ENCODE peak calls at places on chromosomes 16 and 17, in five cellular contexts. O is ovary, M is heart right ventricle, T is GM12865, R is bronchial epithelial cell. C is an unnamed sample.
A peak's percentile ranks its signal among the peaks of the same experiment; 100 is the strongest.

GRCh38 chr17:17972126-17972951 is at the start of the genes DRC3 and TOM1L2:
- DNase-seq in O (peak; percentile 100), M (peak; percentile 100), T (peak; percentile 100), R (peak; percentile 100), C (peak; percentile 100)

GRCh38 chr16:57720142-57720575 is 15.4 kb upstream of the KATNB1 start:
- DNase-seq in O (no peak), M (peak; percentile 45), T (peak; percentile 70), R (peak; percentile 38), C (peak; percentile 81)

GRCh38 chr17:73833779-73834613 is 189.8 kb upstream of the SDK2 start:
- DNase-seq in O (no peak), M (no peak), T (no peak), R (no peak), C (no peak)

GRCh38 chr17:8712698-8713097 is 31.9 kb downstream of the CCDC42 start:
- DNase-seq in O (no peak), M (no peak), T (no peak), R (no peak), C (no peak)

GRCh38 chr16:81265658-81266451 is 27.4 kb downstream of the BCO1 start:
- DNase-seq in O (peak; percentile 92), M (peak; percentile 89), T (no peak), R (no peak), C (no peak)

GRCh38 chr17:73645050-73645871 is 1.0 kb upstream of the SDK2 start:
- DNase-seq in O (peak; percentile 65), M (peak; percentile 31), T (no peak), R (peak; percentile 32), C (peak; percentile 60)

GRCh38 chr16:17518441-17518840 is 47.7 kb upstream of the XYLT1 start:
- DNase-seq in O (no peak), M (no peak), T (no peak), R (peak; percentile 7), C (no peak)

GRCh38 chr16:28823291-28823718 is 506 bp downstream of the ATXN2L start:
- DNase-seq in O (no peak), M (no peak), T (no peak), R (no peak), C (no peak)

GRCh38 chr17:4947010-4947410 is 1.3 kb downstream of the PFN1 start:
- DNase-seq in O (no peak), M (no peak), T (no peak), R (no peak), C (peak; percentile 21)

GRCh38 chr16:1433756-1434155 is 2.9 kb downstream of the PERCC1 start:
- DNase-seq in O (no peak), M (no peak), T (no peak), R (no peak), C (no peak)

GRCh38 chr17:50102164-50102991 is 7.2 kb downstream of the PDK2 start:
- DNase-seq in O (no peak), M (peak; percentile 81), T (no peak), R (no peak), C (no peak)

GRCh38 chr16:57866529-57866918 is 64.2 kb upstream of the KIFC3 start:
- DNase-seq in O (no peak), M (no peak), T (no peak), R (peak; percentile 79), C (no peak)

GRCh38 chr17:16923097-16923903 is 48.6 kb downstream of the TNFRSF13B start:
- DNase-seq in O (no peak), M (no peak), T (no peak), R (no peak), C (no peak)

GRCh38 chr16:67482260-67482924 is 955 bp downstream of the AGRP start:
- DNase-seq in O (no peak), M (no peak), T (peak; percentile 38), R (no peak), C (no peak)

GRCh38 chr17:50916026-50916707 is 50.0 kb upstream of the TOB1 start:
- DNase-seq in O (no peak), M (no peak), T (no peak), R (no peak), C (peak; percentile 44)

GRCh38 chr17:1908699-1909309 is 79.0 kb downstream of the RPA1 start:
- DNase-seq in O (peak; percentile 66), M (peak; percentile 76), T (peak; percentile 66), R (peak; percentile 63), C (peak; percentile 50)

GRCh38 chr17:71337903-71338302 is 782.9 kb upstream of the SOX9 start:
- DNase-seq in O (no peak), M (no peak), T (no peak), R (peak; percentile 21), C (no peak)

GRCh38 chr17:78381601-78382168 is 3.2 kb downstream of the PGS1 start:
- DNase-seq in O (no peak), M (no peak), T (peak; percentile 36), R (peak; percentile 54), C (no peak)

GRCh38 chr16:55035037-55035436 is 104.4 kb downstream of the IRX5 start:
- DNase-seq in O (no peak), M (no peak), T (peak; percentile 34), R (peak; percentile 28), C (no peak)

GRCh38 chr17:8856869-8857575 is 10.5 kb downstream of the PIK3R6 start:
- DNase-seq in O (no peak), M (no peak), T (peak; percentile 75), R (no peak), C (no peak)

GRCh38 chr17:71392715-71393567 is 727.9 kb upstream of the SOX9 start:
- DNase-seq in O (no peak), M (no peak), T (no peak), R (peak; percentile 22), C (no peak)

GRCh38 chr16:57531635-57532220 is 4.6 kb downstream of the CCDC102A start:
- DNase-seq in O (peak; percentile 19), M (peak; percentile 2), T (no peak), R (no peak), C (no peak)

GRCh38 chr16:77660311-77660710 is 62.0 kb upstream of the NUDT7 start:
- DNase-seq in O (no peak), M (no peak), T (peak; percentile 9), R (peak; percentile 25), C (no peak)

GRCh38 chr17:16258916-16259315 is 41.9 kb downstream of the PIGL start:
- DNase-seq in O (no peak), M (no peak), T (no peak), R (no peak), C (no peak)

GRCh38 chr17:78426293-78426879 is 47.9 kb downstream of the PGS1 start:
- DNase-seq in O (no peak), M (no peak), T (no peak), R (no peak), C (no peak)

GRCh38 chr16:11890231-11890630 is 25.5 kb downstream of the GSPT1 start:
- DNase-seq in O (no peak), M (no peak), T (no peak), R (no peak), C (no peak)

GRCh38 chr17:34275881-34276280 is 5.9 kb downstream of the CCL7 start:
- DNase-seq in O (no peak), M (no peak), T (no peak), R (peak; percentile 84), C (no peak)

GRCh38 chr16:73068546-73069401 is 20.8 kb upstream of the ZFHX3 start:
- DNase-seq in O (no peak), M (peak; percentile 79), T (no peak), R (peak; percentile 99), C (peak; percentile 52)

GRCh38 chr16:15141586-15141985 is 47.5 kb upstream of the RRN3 start:
- DNase-seq in O (no peak), M (no peak), T (no peak), R (no peak), C (no peak)

GRCh38 chr16:17475104-17475503 is 4.3 kb upstream of the XYLT1 start:
- DNase-seq in O (no peak), M (no peak), T (no peak), R (no peak), C (no peak)

GRCh38 chr17:64498308-64499203 is 1.7 kb upstream of the POLG2 start:
- DNase-seq in O (no peak), M (no peak), T (peak; percentile 17), R (no peak), C (no peak)
- H3K4me3 ChIP-seq in O (no peak overlapping the region), M (no peak overlapping the region), T (no peak overlapping the region), R (no peak overlapping the region), C (no peak overlapping the region)

DNA sequence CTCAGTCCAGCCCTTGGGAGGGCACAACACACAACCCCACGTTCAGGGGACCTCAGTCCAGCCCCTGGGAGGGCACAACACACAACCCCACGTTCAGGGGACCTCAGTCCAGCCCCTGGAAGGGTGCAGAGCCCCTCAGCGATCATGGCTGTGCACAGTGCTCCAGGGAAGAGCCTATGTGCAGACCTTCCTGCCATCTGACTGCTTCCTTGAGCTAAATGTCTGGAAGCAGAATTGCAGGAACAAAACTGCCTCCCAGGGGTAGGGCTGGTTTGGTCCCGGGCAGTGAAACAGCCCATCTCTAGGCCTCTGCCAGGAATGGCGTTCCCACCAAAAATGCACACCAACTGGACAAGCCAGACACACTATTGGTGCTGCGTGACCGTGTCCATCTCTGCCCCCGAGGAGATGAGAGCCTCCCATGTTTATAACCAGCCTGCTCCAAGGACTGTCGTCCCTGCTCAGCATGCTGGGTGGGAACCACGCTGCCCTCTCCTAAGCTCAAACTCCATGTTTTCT is 44.0 kb downstream of the ZNF276 start:
- DNase-seq in O (no peak), M (no peak), T (no peak), R (no peak), C (peak; percentile 11)
- H3K4me3 ChIP-seq in O (no peak overlapping the region), M (no peak overlapping the region), T (no peak overlapping the region), R (no peak overlapping the region), C (no peak overlapping the region)

DNA sequence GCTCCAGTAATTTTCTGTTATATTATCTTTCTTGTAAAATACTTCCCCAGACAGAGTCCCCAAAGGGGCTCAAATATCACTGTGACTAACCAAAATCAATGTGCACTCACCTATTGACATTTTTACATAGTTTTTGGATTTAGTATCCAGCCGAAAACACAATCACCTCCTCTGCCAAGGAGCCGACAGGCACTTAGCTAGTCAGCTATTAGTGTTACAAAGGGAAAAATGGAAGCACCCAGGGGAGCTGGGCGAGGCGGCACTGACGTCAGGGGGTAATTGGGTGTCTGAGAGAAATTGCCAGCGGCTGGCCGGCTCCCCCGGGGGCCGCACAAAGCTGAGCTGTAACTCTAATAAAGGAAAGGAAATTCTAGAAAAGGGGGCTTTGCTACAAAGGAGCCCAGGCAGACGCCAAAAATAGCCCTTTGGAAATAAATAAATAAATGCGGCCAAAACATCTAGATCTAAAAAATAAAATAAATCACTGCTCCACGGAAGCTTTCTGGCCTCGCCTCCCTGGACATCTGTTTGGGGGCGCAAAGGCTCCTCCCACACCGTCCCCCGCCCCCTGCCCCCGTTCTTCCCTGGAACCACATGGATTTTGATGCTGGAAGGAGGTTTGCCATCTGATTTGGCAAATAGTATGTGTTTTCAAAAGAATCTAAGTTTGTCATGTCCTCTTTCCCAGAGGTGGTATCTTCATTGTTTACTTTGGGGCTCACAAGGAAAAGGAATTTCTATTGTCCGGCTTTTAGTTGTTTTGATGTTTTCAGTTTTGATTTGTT is 156.8 kb downstream of the ZNF423 start:
- DNase-seq in O (peak; percentile 80), M (peak; percentile 72), T (no peak), R (no peak), C (no peak)
- H3K4me3 ChIP-seq in O (peak overlapping the region; percentile 6), M (peak overlapping the region; percentile 27), T (no peak overlapping the region), R (no peak overlapping the region), C (no peak overlapping the region)

GRCh38 chr16:53080345-53081031 is 25.7 kb downstream of the CHD9 start:
- DNase-seq in O (peak; percentile 69), M (peak; percentile 81), T (no peak), R (peak; percentile 95), C (no peak)
- H3K4me3 ChIP-seq in O (no peak overlapping the region), M (no peak overlapping the region), T (no peak overlapping the region), R (no peak overlapping the region), C (no peak overlapping the region)

GRCh38 chr16:56422896-56423441 is 2.4 kb downstream of the AMFR start:
- DNase-seq in O (no peak), M (no peak), T (peak; percentile 37), R (no peak), C (no peak)
- H3K4me3 ChIP-seq in O (no peak overlapping the region), M (peak overlapping the region; percentile 89), T (peak overlapping the region; percentile 64), R (no peak overlapping the region), C (no peak overlapping the region)

C was measured in trophoblast cell.